ENCODE peak calls at places on chromosome 10, in five cellular contexts. T is heart left ventricle, F is adipocyte, E is A549, U is dorsolateral prefrontal cortex. D is an unnamed sample.

GRCh38 chr10:84310470-84310869 is 17.9 kb upstream of the CCSER2 start:
- DNase-seq in U (no peak), F (no peak), T (no peak), E (no peak), D (peak; percentile 59)

GRCh38 chr10:122999347-122999746 is 9.2 kb downstream of the IKZF5 start:
- DNase-seq in E (no peak), U (no peak), F (peak; percentile 29), T (no peak), D (no peak)

GRCh38 chr10:110165239-110165638 is 42.2 kb upstream of the MXI1 start:
- DNase-seq in F (no peak), E (no peak), T (no peak), U (no peak), D (no peak)

GRCh38 chr10:102597131-102597891 is 47.0 kb upstream of the TRIM8 start:
- DNase-seq in F (no peak), E (no peak), T (peak; percentile 53), U (no peak), D (no peak)

GRCh38 chr10:103901299-103901698 is 16.7 kb downstream of the STN1 start:
- DNase-seq in E (no peak), U (no peak), F (no peak), T (no peak), D (no peak)

GRCh38 chr10:113153493-113154127 is 203.6 kb downstream of the TCF7L2 start:
- DNase-seq in T (no peak), E (no peak), U (no peak), F (no peak), D (peak; percentile 25)

GRCh38 chr10:132488231-132488821 is 49.3 kb upstream of the INPP5A start:
- DNase-seq in E (no peak), U (no peak), F (no peak), T (peak; percentile 16), D (no peak)

GRCh38 chr10:83871486-83872081 is 267.7 kb upstream of the GHITM start:
- DNase-seq in T (peak; percentile 71), U (peak; percentile 73), E (peak; percentile 38), F (peak; percentile 87), D (peak; percentile 63)

GRCh38 chr10:98415710-98416077 is 712 bp upstream of the PYROXD2 start:
- DNase-seq in T (no peak), F (peak; percentile 29), U (no peak), E (no peak), D (peak; percentile 62)

GRCh38 chr10:88507380-88507779 is 75.7 kb downstream of the RNLS start:
- DNase-seq in T (no peak), E (no peak), U (no peak), F (no peak), D (no peak)

GRCh38 chr10:3785849-3786290 is 861 bp upstream of the KLF6 start:
- DNase-seq in T (peak; percentile 64), F (peak; percentile 69), E (no peak), U (no peak), D (no peak)

GRCh38 chr10:121771957-121772356 is 155.9 kb downstream of the ATE1 start:
- DNase-seq in T (no peak), F (no peak), E (no peak), U (no peak), D (peak; percentile 63)

GRCh38 chr10:21173964-21174669 is 277.0 kb upstream of the NEBL start:
- DNase-seq in E (peak; percentile 66), T (peak; percentile 60), U (peak; percentile 82), F (peak; percentile 33), D (no peak)

GRCh38 chr10:49285232-49285631 is 13.7 kb upstream of the C10orf71 start:
- DNase-seq in U (no peak), F (no peak), T (no peak), E (no peak), D (no peak)

GRCh38 chr10:97321807-97322195 is 2.7 kb downstream of the FRAT1 start:
- DNase-seq in F (no peak), T (no peak), E (no peak), U (no peak), D (no peak)

GRCh38 chr10:86500846-86501245 is 20.7 kb downstream of the WAPL start:
- DNase-seq in T (no peak), F (peak; percentile 63), U (no peak), E (no peak), D (peak; percentile 64)

GRCh38 chr10:50248057-50248456 is 3.3 kb downstream of the ASAH2 start:
- DNase-seq in E (no peak), F (no peak), T (no peak), U (no peak), D (no peak)

GRCh38 chr10:124220971-124221355 is 127.6 kb upstream of the CHST15 start:
- DNase-seq in U (no peak), E (no peak), T (no peak), F (no peak), D (no peak)

GRCh38 chr10:73655990-73656298 is at the start of gene SYNPO2L:
- DNase-seq in F (no peak), E (no peak), T (peak; percentile 85), U (no peak), D (no peak)

GRCh38 chr10:15485027-15485426 is 113.9 kb upstream of the FAM171A1 start:
- DNase-seq in U (no peak), E (no peak), T (no peak), F (no peak), D (no peak)

GRCh38 chr10:15486404-15486803 is 115.3 kb upstream of the FAM171A1 start:
- DNase-seq in E (no peak), T (no peak), U (no peak), F (peak; percentile 81), D (no peak)

GRCh38 chr10:15489431-15489830 is 118.3 kb upstream of the FAM171A1 start:
- DNase-seq in F (no peak), U (no peak), T (no peak), E (no peak), D (no peak)

GRCh38 chr10:15485684-15486316 is 114.7 kb upstream of the FAM171A1 start:
- DNase-seq in F (peak; percentile 96), U (no peak), E (no peak), T (peak; percentile 37), D (peak; percentile 53)

DNA sequence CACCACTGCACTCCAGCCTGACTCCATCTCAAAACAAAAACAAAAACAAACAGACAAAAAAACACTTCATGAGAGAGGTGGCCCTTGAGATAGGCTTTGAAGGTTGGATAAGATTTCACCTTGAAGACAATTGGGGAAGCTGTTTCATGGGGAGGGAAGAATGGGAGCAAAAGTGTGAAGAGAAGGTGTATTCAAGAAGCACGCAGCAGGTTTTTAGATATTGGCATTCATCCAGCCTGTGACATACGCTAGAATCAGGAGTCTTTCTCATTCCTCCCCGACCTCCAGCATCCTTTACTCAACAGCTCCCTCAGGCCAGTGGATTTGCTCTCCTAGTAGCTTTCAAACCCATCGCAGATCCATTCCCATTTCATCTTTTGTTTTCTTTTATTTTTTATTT is 116.3 kb upstream of the FAM171A1 start:
- DNase-seq in U (no peak), F (no peak), T (no peak), E (no peak), D (no peak)
- H3K4me3 ChIP-seq in U (no peak overlapping the region), F (no peak overlapping the region), T (no peak overlapping the region), E (no peak overlapping the region), D (no peak overlapping the region)

GRCh38 chr10:26215923-26216576 is 524 bp upstream of the GAD2 start:
- DNase-seq in F (no peak), U (peak; percentile 57), T (peak; percentile 26), E (peak; percentile 25), D (no peak)

GRCh38 chr10:26213157-26213780 is 3.3 kb upstream of the GAD2 start:
- DNase-seq in E (no peak), T (no peak), F (no peak), U (no peak), D (no peak)

GRCh38 chr10:26215534-26215922 is 1.0 kb upstream of the GAD2 start:
- DNase-seq in E (no peak), U (no peak), F (no peak), T (no peak), D (no peak)

GRCh38 chr10:26214004-26214403 is 2.6 kb upstream of the GAD2 start:
- DNase-seq in U (no peak), F (no peak), T (no peak), E (no peak), D (no peak)

GRCh38 chr10:26214538-26215461 is 1.8 kb upstream of the GAD2 start:
- DNase-seq in E (no peak), U (no peak), T (no peak), F (no peak), D (no peak)
- H3K4me3 ChIP-seq in E (no peak overlapping the region), U (peak overlapping the region; percentile 51), T (no peak overlapping the region), F (no peak overlapping the region), D (no peak overlapping the region)

DNA sequence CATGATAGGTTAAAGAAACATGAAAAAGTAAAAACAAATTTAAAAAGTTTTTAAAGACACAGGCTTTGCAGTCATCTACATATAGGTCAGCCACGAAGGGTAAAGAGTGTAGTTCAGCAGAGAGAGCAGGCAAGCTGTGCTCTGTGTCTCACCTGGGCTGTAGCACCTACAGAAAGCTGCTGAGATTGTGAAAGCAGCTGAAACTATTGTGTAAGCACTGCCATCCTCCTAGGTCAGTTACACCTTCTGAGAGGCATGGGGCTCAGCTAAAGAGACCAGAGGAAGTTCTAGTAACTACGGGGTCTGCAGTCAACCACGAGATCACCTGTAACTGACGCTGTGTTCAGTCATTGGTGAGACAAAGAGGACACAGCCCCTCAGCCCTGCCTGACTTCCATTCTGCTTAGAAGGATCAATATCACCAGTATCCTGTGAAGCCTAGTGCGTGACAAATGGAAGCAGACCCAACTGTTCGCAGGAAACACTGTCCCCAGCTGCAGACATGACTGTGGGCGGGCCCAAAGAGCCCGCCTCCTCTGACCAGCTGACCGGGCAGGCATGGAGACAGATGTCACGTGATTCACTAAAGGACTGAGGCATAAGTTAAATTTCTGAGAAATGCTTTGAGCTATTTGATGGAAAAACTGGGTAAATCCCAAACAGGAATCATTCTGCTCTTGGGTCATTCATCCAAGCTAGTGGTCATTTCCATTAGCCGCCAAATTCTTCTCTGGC is 87.9 kb downstream of the EBF3 start:
- DNase-seq in U (no peak), F (no peak), T (no peak), E (no peak), D (no peak)
- H3K4me3 ChIP-seq in U (no peak overlapping the region), F (no peak overlapping the region), T (no peak overlapping the region), E (no peak overlapping the region), D (no peak overlapping the region)

DNA sequence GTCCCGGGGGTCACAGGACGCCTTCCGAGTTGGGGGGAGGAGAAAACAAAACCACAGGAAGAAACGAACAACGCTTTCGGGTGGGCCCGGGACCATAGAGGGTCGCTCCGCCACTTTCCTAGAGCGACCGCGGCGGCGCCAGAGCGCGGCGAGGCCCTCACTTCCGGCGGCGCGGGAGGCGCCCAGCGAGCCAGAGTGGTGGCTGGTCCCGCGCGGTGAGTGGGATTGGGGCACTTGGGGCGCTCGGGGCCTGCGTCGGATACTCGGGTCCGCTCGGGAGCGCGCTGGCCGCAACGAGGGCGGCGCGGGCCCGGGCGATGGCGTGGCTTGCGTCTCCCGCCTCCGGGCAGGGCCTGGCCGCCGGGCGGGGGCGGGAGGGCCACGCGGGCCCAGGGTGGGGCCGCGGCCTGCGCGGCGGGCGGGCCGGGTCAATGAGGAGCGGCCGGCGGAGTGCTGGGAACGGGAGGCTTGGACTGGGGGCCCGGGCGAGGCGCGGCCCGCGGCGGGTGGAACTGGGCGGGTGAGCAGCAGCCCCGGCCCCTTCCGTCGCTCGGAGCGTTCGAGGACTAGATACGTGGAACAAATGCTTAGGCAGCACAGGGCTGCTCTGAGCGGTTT is at the start of gene ZNF22:
- DNase-seq in T (peak; percentile 82), U (no peak), F (peak; percentile 79), E (peak; percentile 16), D (peak; percentile 81)
- H3K4me3 ChIP-seq in T (peak within 1 kb of the TSS; percentile 79), U (peak within 1 kb of the TSS; percentile 77), F (peak within 1 kb of the TSS; percentile 84), E (peak within 1 kb of the TSS; percentile 62), D (peak within 1 kb of the TSS; percentile 72)

DNA sequence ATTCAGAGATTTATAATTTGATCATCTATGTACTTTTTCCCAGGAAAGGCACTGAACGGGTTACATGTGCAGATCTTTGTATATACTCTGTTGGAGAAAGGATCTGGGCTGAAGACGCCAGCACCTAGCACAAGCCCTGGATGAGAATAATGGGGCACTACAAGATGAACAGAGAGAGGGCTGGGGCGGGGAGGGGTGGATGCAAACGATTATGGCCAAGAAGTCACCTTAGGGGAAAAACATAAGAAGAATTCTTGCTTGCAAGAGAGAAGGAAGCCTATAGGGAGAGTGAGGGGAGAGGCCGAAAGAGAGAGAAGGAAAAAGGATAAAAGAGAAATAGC is 2.9 kb upstream of the ANTXRL start:
- DNase-seq in U (no peak), E (no peak), F (no peak), T (peak; percentile 7), D (no peak)
- H3K4me3 ChIP-seq in U (peak overlapping the region; percentile 82), E (peak overlapping the region; percentile 65), F (peak overlapping the region; percentile 81), T (peak overlapping the region; percentile 86), D (peak overlapping the region; percentile 65)

D was measured in foreskin fibroblast.